ENCODE peak calls at places on chromosomes 12 and 14, in four cellular contexts. One of them, this sample, is unnamed. For H3K4me1, the result is how much of the 10 kb centered on the place peaks cover.

GRCh38 chr14:74126315-74126714 is 41.6 kb downstream of the LIN52 start:
- DNase-seq in mesenchymal stem cell: no peak
- DNase-seq in uterus: no peak
- DNase-seq in neuronal stem cell: no peak
- DNase-seq in this sample: no peak

GRCh38 chr12:120469450-120470149 is at the start of gene SRSF9:
- DNase-seq in uterus: peak
- DNase-seq in neuronal stem cell: peak
- DNase-seq in mesenchymal stem cell: peak
- DNase-seq in this sample: peak

GRCh38 chr12:41697161-41697560 is 447.5 kb downstream of the GXYLT1 start:
- DNase-seq in mesenchymal stem cell: no peak
- DNase-seq in uterus: no peak
- DNase-seq in neuronal stem cell: no peak
- DNase-seq in this sample: no peak

GRCh38 chr12:131458931-131459575 is 251.8 kb upstream of the SFSWAP start:
- DNase-seq in uterus: no peak
- DNase-seq in mesenchymal stem cell: no peak
- DNase-seq in neuronal stem cell: no peak
- DNase-seq in this sample: no peak

GRCh38 chr12:97960741-97961608 is 498.4 kb downstream of the RMST start:
- DNase-seq in mesenchymal stem cell: peak
- DNase-seq in uterus: no peak
- DNase-seq in neuronal stem cell: peak
- DNase-seq in this sample: no peak

GRCh38 chr12:53054112-53054878 is 4.4 kb downstream of the TNS2 start:
- DNase-seq in mesenchymal stem cell: peak
- DNase-seq in uterus: peak
- DNase-seq in neuronal stem cell: peak
- DNase-seq in this sample: peak

GRCh38 chr12:79964100-79964627 is 29.3 kb upstream of the PPP1R12A start:
- DNase-seq in neuronal stem cell: no peak
- DNase-seq in uterus: no peak
- DNase-seq in mesenchymal stem cell: no peak
- DNase-seq in this sample: no peak

GRCh38 chr14:76848879-76849278 is 22.7 kb downstream of the LRRC74A start:
- DNase-seq in neuronal stem cell: no peak
- DNase-seq in mesenchymal stem cell: no peak
- DNase-seq in uterus: no peak
- DNase-seq in this sample: no peak

GRCh38 chr12:107564946-107565345 is 120.7 kb upstream of the PWP1 start:
- DNase-seq in uterus: no peak
- DNase-seq in neuronal stem cell: peak
- DNase-seq in mesenchymal stem cell: no peak
- DNase-seq in this sample: no peak

GRCh38 chr12:30719060-30719459 is 23.4 kb upstream of the IPO8 start:
- DNase-seq in uterus: no peak
- DNase-seq in neuronal stem cell: no peak
- DNase-seq in mesenchymal stem cell: peak
- DNase-seq in this sample: no peak

GRCh38 chr12:92297932-92298681 is 152.5 kb upstream of the BTG1 start:
- DNase-seq in neuronal stem cell: no peak
- DNase-seq in mesenchymal stem cell: peak
- DNase-seq in uterus: no peak
- DNase-seq in this sample: no peak

GRCh38 chr12:102062419-102062806 is 622 bp upstream of the WASHC3 start:
- DNase-seq in uterus: no peak
- DNase-seq in mesenchymal stem cell: no peak
- DNase-seq in neuronal stem cell: no peak
- DNase-seq in this sample: no peak

GRCh38 chr12:128817115-128818015 is 6.4 kb downstream of the SLC15A4 start:
- DNase-seq in uterus: peak
- DNase-seq in mesenchymal stem cell: peak
- DNase-seq in neuronal stem cell: no peak
- DNase-seq in this sample: peak

GRCh38 chr12:92156704-92157395 is 11.2 kb upstream of the BTG1 start:
- DNase-seq in uterus: no peak
- DNase-seq in neuronal stem cell: no peak
- DNase-seq in mesenchymal stem cell: no peak
- DNase-seq in this sample: no peak

GRCh38 chr14:94054401-94054800 is 26.6 kb downstream of the DDX24 start:
- DNase-seq in uterus: no peak
- DNase-seq in neuronal stem cell: no peak
- DNase-seq in mesenchymal stem cell: no peak
- DNase-seq in this sample: peak

GRCh38 chr12:133081408-133081806 is 684 bp downstream of the ZNF140 start:
- DNase-seq in mesenchymal stem cell: no peak
- DNase-seq in neuronal stem cell: no peak
- DNase-seq in uterus: peak
- DNase-seq in this sample: no peak

GRCh38 chr12:31317471-31318397 is 8.2 kb downstream of the SINHCAF start:
- DNase-seq in mesenchymal stem cell: peak
- DNase-seq in neuronal stem cell: no peak
- DNase-seq in uterus: no peak
- DNase-seq in this sample: no peak

GRCh38 chr12:71958056-71958455 is 19.4 kb downstream of the TPH2 start:
- DNase-seq in mesenchymal stem cell: peak
- DNase-seq in uterus: no peak
- DNase-seq in neuronal stem cell: no peak
- DNase-seq in this sample: no peak

GRCh38 chr12:25744334-25744733 is 191.3 kb upstream of the LMNTD1 start:
- DNase-seq in uterus: no peak
- DNase-seq in neuronal stem cell: no peak
- DNase-seq in mesenchymal stem cell: peak
- DNase-seq in this sample: no peak

GRCh38 chr12:44193281-44193680 is 357.4 kb downstream of the TMEM117 start:
- DNase-seq in neuronal stem cell: no peak
- DNase-seq in mesenchymal stem cell: no peak
- DNase-seq in uterus: no peak
- DNase-seq in this sample: no peak

GRCh38 chr12:120677765-120678473 is 9.0 kb upstream of the MLEC start:
- DNase-seq in mesenchymal stem cell: no peak
- DNase-seq in uterus: no peak
- DNase-seq in neuronal stem cell: no peak
- DNase-seq in this sample: no peak

GRCh38 chr12:121133838-121134237 is 1.2 kb downstream of the P2RX7 start:
- DNase-seq in uterus: no peak
- DNase-seq in neuronal stem cell: no peak
- DNase-seq in mesenchymal stem cell: no peak
- DNase-seq in this sample: no peak

GRCh38 chr12:52080403-52081201 is 1.1 kb downstream of the SMIM41 start:
- DNase-seq in mesenchymal stem cell: peak
- DNase-seq in uterus: no peak
- DNase-seq in neuronal stem cell: no peak
- DNase-seq in this sample: no peak

GRCh38 chr12:4780624-4781023 is 60.4 kb downstream of the GALNT8 start:
- DNase-seq in neuronal stem cell: no peak
- DNase-seq in mesenchymal stem cell: no peak
- DNase-seq in uterus: no peak
- DNase-seq in this sample: no peak

GRCh38 chr14:72810201-72810600 is 83.7 kb downstream of the DPF3 start:
- DNase-seq in mesenchymal stem cell: no peak
- DNase-seq in uterus: no peak
- DNase-seq in neuronal stem cell: no peak
- DNase-seq in this sample: no peak

GRCh38 chr12:93972411-93973208 is 175.8 kb upstream of the PLXNC1 start:
- DNase-seq in neuronal stem cell: no peak
- DNase-seq in mesenchymal stem cell: peak
- DNase-seq in uterus: no peak
- DNase-seq in this sample: no peak

GRCh38 chr14:77124345-77125274 is 17.0 kb downstream of the ZDHHC22 start:
- DNase-seq in neuronal stem cell: peak
- DNase-seq in uterus: peak
- DNase-seq in mesenchymal stem cell: peak
- DNase-seq in this sample: peak

GRCh38 chr12:95741635-95742034 is 48.9 kb downstream of the NTN4 start:
- DNase-seq in uterus: no peak
- DNase-seq in mesenchymal stem cell: no peak
- DNase-seq in neuronal stem cell: no peak
- DNase-seq in this sample: no peak

GRCh38 chr12:18703326-18703725 is 34.5 kb downstream of the PLCZ1 start:
- DNase-seq in mesenchymal stem cell: no peak
- DNase-seq in uterus: no peak
- DNase-seq in neuronal stem cell: no peak
- DNase-seq in this sample: no peak

GRCh38 chr12:28961948-28962384 is 187.1 kb upstream of the FAR2 start:
- DNase-seq in neuronal stem cell: no peak
- DNase-seq in uterus: no peak
- DNase-seq in mesenchymal stem cell: no peak
- DNase-seq in this sample: no peak

GRCh38 chr14:75727124-75727523 is 66.1 kb downstream of the TTLL5 start:
- DNase-seq in neuronal stem cell: no peak
- DNase-seq in uterus: no peak
- DNase-seq in mesenchymal stem cell: no peak
- DNase-seq in this sample: no peak

GRCh38 chr14:69535230-69535848 is 39.3 kb downstream of the CCDC177 start:
- DNase-seq in neuronal stem cell: peak
- DNase-seq in uterus: peak
- DNase-seq in mesenchymal stem cell: peak
- DNase-seq in this sample: no peak

GRCh38 chr14:101374373-101375338 is 186.6 kb upstream of the DIO3 start:
- DNase-seq in neuronal stem cell: no peak
- DNase-seq in mesenchymal stem cell: no peak
- DNase-seq in uterus: no peak
- DNase-seq in this sample: no peak

GRCh38 chr14:94045563-94046345 is 19.6 kb downstream of the OTUB2 start:
- DNase-seq in uterus: no peak
- DNase-seq in mesenchymal stem cell: no peak
- DNase-seq in neuronal stem cell: no peak
- DNase-seq in this sample: peak

GRCh38 chr12:45483571-45483970 is 245.9 kb upstream of the ARID2 start:
- DNase-seq in neuronal stem cell: no peak
- DNase-seq in mesenchymal stem cell: no peak
- DNase-seq in uterus: peak
- DNase-seq in this sample: no peak

DNA sequence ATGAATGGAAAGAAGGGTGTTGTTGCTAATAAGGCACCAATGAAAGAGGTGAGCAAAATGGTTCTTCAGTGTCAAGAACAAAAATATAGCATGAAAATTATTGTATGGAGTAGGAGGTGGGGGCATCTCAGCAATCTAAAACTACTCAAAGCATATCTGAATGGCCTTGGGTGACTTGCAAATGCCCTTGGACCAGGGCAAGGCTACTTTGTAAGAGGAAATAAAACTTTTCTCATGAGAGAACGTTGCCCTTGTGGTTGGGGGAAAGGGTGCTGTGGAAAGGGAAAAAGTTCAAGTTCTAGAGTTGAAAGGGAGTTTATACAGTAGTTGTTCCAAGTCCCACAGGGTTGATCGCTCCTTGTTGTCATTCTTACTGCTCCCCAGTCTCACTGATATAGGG is 270.6 kb downstream of the DUSP6 start:
- DNase-seq in uterus: no peak
- DNase-seq in neuronal stem cell: no peak
- DNase-seq in mesenchymal stem cell: no peak
- DNase-seq in this sample: no peak
- H3K27ac ChIP-seq in uterus: no peak
- H3K27ac ChIP-seq in neuronal stem cell: no peak
- H3K27ac ChIP-seq in mesenchymal stem cell: no peak
- H3K27ac ChIP-seq in this sample: no peak

DNA sequence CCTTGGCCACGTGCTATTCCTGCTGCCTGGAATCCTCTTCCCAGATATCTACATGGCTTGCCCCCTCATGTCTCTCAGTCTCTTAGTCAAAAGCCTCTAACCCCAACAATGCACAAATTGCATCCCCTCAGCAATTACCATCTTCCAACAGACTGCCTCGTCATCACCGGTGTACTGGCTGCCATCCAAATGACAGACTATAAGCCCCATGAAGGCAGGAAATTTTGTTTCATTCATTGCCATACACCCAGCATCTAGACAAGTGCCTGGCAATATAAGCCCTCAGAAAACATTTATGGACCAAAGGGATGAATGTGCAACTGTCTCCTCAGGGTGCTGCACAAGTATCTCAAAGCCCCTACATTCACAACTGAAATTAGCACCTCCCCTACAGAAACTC is 5.8 kb downstream of the GLT8D2 start:
- DNase-seq in mesenchymal stem cell: no peak
- DNase-seq in uterus: no peak
- DNase-seq in neuronal stem cell: no peak
- DNase-seq in this sample: no peak
- H3K4me3 ChIP-seq in mesenchymal stem cell: no peak
- H3K4me3 ChIP-seq in uterus: no peak
- H3K4me3 ChIP-seq in neuronal stem cell: no peak
- H3K4me3 ChIP-seq in this sample: no peak

DNA sequence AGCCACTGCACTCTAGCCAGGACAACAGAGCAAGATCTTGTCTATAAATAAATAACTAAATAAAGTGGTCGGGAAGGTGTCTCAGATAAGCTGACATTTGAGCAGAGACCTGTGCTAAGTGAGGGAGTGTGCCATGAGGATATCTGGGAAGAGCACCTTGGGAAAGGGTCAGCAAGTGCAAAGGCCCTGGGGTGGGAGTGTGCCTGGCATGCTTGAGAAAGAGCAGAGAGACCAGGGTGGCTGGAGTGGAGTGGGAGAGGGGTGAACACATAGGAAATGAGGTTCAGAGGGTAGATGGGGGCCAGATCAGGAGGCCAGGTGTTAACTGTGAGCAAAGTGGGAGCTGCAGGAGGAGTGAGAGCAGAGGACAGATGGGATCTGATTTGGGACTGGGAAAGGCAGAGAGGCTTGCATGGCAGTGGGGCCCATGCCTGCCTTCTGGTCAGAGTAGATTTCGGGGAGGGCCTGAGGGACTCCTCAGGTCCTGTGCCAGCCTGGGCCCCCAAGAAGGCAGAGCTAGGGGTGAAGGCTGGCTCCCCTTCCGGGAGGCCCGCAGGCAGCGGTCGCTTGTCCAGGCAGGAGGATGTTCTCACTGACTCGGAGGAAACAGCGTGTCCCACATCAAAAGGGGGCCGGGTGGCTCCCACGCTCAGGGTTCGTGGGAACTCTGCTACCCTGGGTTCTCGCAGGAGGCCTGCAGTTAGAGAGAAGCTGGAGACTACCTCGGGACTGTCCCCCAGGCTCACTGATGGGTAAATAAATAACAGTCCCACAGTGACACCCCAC is 32.6 kb downstream of the DTX1 start:
- DNase-seq in uterus: no peak
- DNase-seq in neuronal stem cell: no peak
- DNase-seq in mesenchymal stem cell: no peak
- DNase-seq in this sample: no peak
- H3K4me1 ChIP-seq in uterus: under half
- H3K4me1 ChIP-seq in neuronal stem cell: under half
- H3K4me1 ChIP-seq in mesenchymal stem cell: under half
- H3K4me1 ChIP-seq in this sample: under half

GRCh38 chr14:100213587-100213955 is 25.4 kb upstream of the YY1 start:
- DNase-seq in neuronal stem cell: no peak
- DNase-seq in mesenchymal stem cell: no peak
- DNase-seq in uterus: no peak
- DNase-seq in this sample: no peak
- H3K27ac ChIP-seq in neuronal stem cell: no peak
- H3K27ac ChIP-seq in mesenchymal stem cell: no peak
- H3K27ac ChIP-seq in uterus: peak
- H3K27ac ChIP-seq in this sample: peak